ENCODE peak calls at places on chromosomes 7 and 10, in five cellular contexts. Y, Q, I, F and U are unnamed samples.

GRCh38 chr10:17003151-17003550 is 126.5 kb downstream of the CUBN start:
- DNase-seq in Y (peak; percentile 73), Q (no peak), I (peak; percentile 77), F (peak; percentile 80), U (peak; percentile 82)

GRCh38 chr7:83681200-83681599 is 32.3 kb upstream of the SEMA3E start:
- DNase-seq in Y (no peak), Q (no peak), I (no peak), F (no peak), U (no peak)

GRCh38 chr10:102235598-102235920 is 5.8 kb downstream of the PITX3 start:
- DNase-seq in Y (no peak), Q (no peak), I (no peak), F (no peak), U (no peak)

GRCh38 chr7:143434660-143435059 is 8.6 kb upstream of the TAS2R60 start:
- DNase-seq in Y (no peak), Q (no peak), I (no peak), F (no peak), U (no peak)

GRCh38 chr10:131109746-131110145 is 201.8 kb downstream of the TCERG1L start:
- DNase-seq in Y (no peak), Q (no peak), I (no peak), F (no peak), U (no peak)

GRCh38 chr7:141640239-141640840 is 61.6 kb downstream of the DENND11 start:
- DNase-seq in Y (no peak), Q (no peak), I (no peak), F (no peak), U (no peak)

GRCh38 chr10:17474595-17474994 is 20.2 kb upstream of the ST8SIA6 start:
- DNase-seq in Y (no peak), Q (no peak), I (no peak), F (no peak), U (no peak)

GRCh38 chr7:66810716-66811115 is 70.2 kb downstream of the RABGEF1 start:
- DNase-seq in Y (no peak), Q (no peak), I (no peak), F (no peak), U (no peak)

GRCh38 chr7:110803602-110804143 is 287.3 kb upstream of the LRRN3 start:
- DNase-seq in Y (no peak), Q (no peak), I (no peak), F (no peak), U (no peak)

GRCh38 chr10:598415-599170 is 90.9 kb downstream of the DIP2C start:
- DNase-seq in Y (no peak), Q (peak; percentile 55), I (no peak), F (no peak), U (no peak)

GRCh38 chr7:136523581-136523980 is 344.9 kb upstream of the CHRM2 start:
- DNase-seq in Y (no peak), Q (no peak), I (no peak), F (no peak), U (no peak)

GRCh38 chr10:17918187-17918903 is 33.4 kb upstream of the SLC39A12 start:
- DNase-seq in Y (no peak), Q (no peak), I (no peak), F (no peak), U (no peak)

GRCh38 chr10:1119027-1119426 is 62.8 kb downstream of the WDR37 start:
- DNase-seq in Y (no peak), Q (no peak), I (no peak), F (no peak), U (no peak)

GRCh38 chr10:53075469-53075868 is 302.9 kb upstream of the MBL2 start:
- DNase-seq in Y (no peak), Q (no peak), I (no peak), F (no peak), U (no peak)

GRCh38 chr10:104049497-104050250 is 36.0 kb downstream of the COL17A1 start:
- DNase-seq in Y (no peak), Q (no peak), I (no peak), F (no peak), U (no peak)

GRCh38 chr10:70737250-70737649 is 47.9 kb downstream of the TBATA start:
- DNase-seq in Y (no peak), Q (no peak), I (no peak), F (no peak), U (no peak)

GRCh38 chr10:22849077-22849810 is 78.6 kb upstream of the ARMC3 start:
- DNase-seq in Y (no peak), Q (no peak), I (no peak), F (no peak), U (no peak)